ENCODE peak calls at places on chromosomes 2 and 18, in eight cellular contexts. T is AG04450, A is tibial artery, L is fibroblast of mammary gland, C is cardiac fibroblast, M is cardiac muscle cell, S is foreskin fibroblast, N is hepatocyte. J is an unnamed sample.

GRCh38 chr18:49111191-49111988 is 160.6 kb upstream of the SMAD7 start:
- DNase-seq in S (peak), C (peak), T (no peak), N (no peak), A (no peak), M (no peak), L (peak), J (no peak)

GRCh38 chr2:2847131-2847740 is 516.2 kb upstream of the MYT1L start:
- DNase-seq in A (no peak), L (no peak), S (no peak), M (no peak), T (no peak), C (no peak), N (no peak), J (no peak)

GRCh38 chr2:67641709-67642397 is 244.7 kb downstream of the ETAA1 start:
- DNase-seq in N (peak), A (no peak), T (no peak), S (peak), M (no peak), C (no peak), L (peak), J (no peak)

GRCh38 chr2:164530464-164530863 is 90.8 kb downstream of the GRB14 start:
- DNase-seq in C (no peak), A (no peak), L (no peak), T (no peak), S (no peak), M (no peak), N (no peak), J (no peak)

GRCh38 chr2:148721991-148722777 is 77.6 kb downstream of the EPC2 start:
- DNase-seq in C (no peak), M (peak), N (no peak), A (no peak), L (no peak), T (no peak), S (no peak), J (no peak)

GRCh38 chr18:41938445-41938844 is 16.6 kb upstream of the PIK3C3 start:
- DNase-seq in M (peak), A (no peak), L (peak), S (peak), T (peak), N (no peak), C (peak), J (no peak)

GRCh38 chr18:62516242-62516641 is 6.6 kb upstream of the ZCCHC2 start:
- DNase-seq in L (no peak), C (no peak), T (no peak), S (no peak), M (no peak), N (no peak), A (no peak), J (no peak)

GRCh38 chr2:108594982-108595464 is 60.8 kb downstream of the LIMS1 start:
- DNase-seq in L (peak), A (no peak), C (peak), T (peak), S (peak), M (peak), N (no peak), J (no peak)

GRCh38 chr18:21293479-21293878 is 51.4 kb downstream of the GREB1L start:
- DNase-seq in M (no peak), S (no peak), N (no peak), A (no peak), L (no peak), C (no peak), T (no peak), J (no peak)

GRCh38 chr2:190250421-190250820 is 69.2 kb downstream of the HIBCH start:
- DNase-seq in M (no peak), L (no peak), A (no peak), C (no peak), T (no peak), N (no peak), S (no peak), J (no peak)

GRCh38 chr2:169839954-169840746 is 12.9 kb downstream of the UBR3 start:
- DNase-seq in A (no peak), S (no peak), N (peak), T (no peak), L (no peak), M (peak), C (peak), J (no peak)

GRCh38 chr2:162261032-162261945 is 18.0 kb upstream of the FAP start:
- DNase-seq in S (peak), N (no peak), C (peak), M (peak), L (peak), A (peak), T (no peak), J (no peak)

GRCh38 chr2:162256621-162257020 is 13.4 kb upstream of the FAP start:
- DNase-seq in M (peak), T (no peak), A (no peak), S (peak), N (no peak), L (peak), C (peak), J (no peak)

GRCh38 chr2:162257416-162257815 is 14.2 kb upstream of the FAP start:
- DNase-seq in M (peak), T (no peak), C (peak), L (peak), A (no peak), S (peak), N (no peak), J (no peak)

GRCh38 chr2:162258686-162259085 is 15.4 kb upstream of the FAP start:
- DNase-seq in L (peak), S (peak), M (peak), C (peak), T (no peak), A (no peak), N (no peak), J (no peak)

GRCh38 chr2:162258169-162258568 is 14.9 kb upstream of the FAP start:
- DNase-seq in M (no peak), N (no peak), A (no peak), C (peak), T (no peak), L (peak), S (peak), J (no peak)
- TF ChIP-seq CTCF in M (no peak), N (no peak), A (no peak), C (no peak), T (no peak), L (peak), S (no peak), J (no peak)

DNA sequence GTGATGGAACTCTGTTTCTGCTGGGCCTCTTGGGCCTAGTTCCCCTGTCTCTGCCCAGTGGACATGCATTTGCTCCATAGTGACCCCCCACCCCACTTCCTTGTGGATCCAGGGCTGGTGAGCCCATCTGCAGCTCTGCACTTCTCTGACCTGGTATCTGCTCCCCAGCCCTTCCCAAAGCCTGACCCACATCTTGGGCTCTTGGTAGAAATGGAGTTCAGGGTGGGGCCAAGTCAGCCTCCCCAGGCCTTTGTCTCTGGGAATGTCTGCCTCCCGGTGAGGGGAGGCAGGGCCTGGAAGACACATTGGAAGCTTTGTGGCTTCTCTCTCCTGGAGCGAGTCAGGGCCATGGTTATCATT is 6.3 kb upstream of the TRAF3IP1 start:
- DNase-seq in S (no peak), M (no peak), L (no peak), A (no peak), N (no peak), T (no peak), C (no peak), J (no peak)
- H3K4me3 ChIP-seq in S (no peak), M (no peak), L (no peak), A (no peak), N (no peak), T (no peak), C (no peak), J (no peak)

GRCh38 chr2:216064014-216064630 is 17.5 kb downstream of the PECR start:
- DNase-seq in L (peak), S (peak), T (no peak), A (no peak), C (peak), N (no peak), M (peak), J (no peak)
- TF ChIP-seq CTCF in L (peak), S (no peak), T (no peak), A (no peak), C (no peak), N (peak), M (peak), J (no peak)

DNA sequence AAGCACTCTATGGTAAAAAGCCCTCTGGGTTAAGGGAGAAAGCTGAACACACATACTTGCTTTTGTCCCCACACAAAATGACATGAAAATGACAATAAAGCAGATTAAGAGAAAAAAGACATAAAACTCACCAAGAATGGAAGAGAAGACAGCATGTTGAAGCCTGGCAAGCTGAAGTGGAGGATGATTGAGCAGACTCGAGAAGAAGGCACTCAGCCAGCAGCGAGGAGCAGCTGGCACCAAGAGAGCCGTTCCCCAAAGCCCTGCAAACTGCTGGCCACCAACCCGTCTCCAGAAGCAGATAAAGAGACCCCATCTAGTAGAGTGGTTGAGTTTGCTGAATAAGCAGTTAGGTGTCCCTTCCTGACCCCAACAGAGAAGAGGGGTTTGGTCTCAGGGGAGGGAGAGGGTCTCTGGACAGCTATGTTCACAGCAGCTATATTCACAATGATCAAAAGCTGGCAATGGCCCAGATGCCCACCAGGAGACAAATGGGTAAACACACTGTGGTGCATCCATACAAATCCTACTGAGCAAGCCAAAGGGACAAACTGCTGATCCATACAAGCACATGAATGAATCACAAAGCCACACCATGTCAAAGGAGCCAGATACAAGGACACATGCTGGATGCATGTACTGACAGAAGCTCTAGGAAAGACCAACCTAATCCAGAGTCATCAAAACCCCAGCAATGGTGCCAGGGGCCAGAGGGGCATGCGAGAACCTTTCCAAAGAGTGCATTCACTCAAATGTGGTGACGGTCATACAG is 36.9 kb downstream of the FAM168B start:
- DNase-seq in N (no peak), M (no peak), L (peak), C (no peak), T (no peak), S (no peak), A (no peak), J (no peak)
- H3K4me3 ChIP-seq in N (no peak), M (no peak), L (no peak), C (no peak), T (no peak), S (no peak), A (no peak), J (no peak)

DNA sequence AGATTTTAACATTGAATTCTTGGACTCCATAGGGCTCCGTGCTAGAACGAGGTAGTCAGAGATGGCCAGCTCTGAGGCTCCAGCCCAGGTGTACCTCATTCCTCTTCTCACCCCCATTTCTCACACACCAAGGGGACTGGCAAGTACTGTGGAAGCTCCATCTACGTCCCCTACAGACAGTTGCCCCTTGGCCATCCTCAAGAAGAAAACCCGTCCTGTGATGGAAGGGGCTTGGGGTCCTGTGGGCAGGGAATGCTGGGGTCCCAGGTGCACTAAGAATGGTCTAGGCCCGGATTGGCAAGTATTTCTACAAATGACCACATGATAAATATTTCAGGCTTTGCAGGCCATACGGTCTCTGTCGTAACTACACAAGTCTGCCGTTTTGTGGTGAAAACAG is 110.3 kb downstream of the PDCL3 start:
- DNase-seq in L (no peak), S (no peak), C (no peak), M (no peak), A (no peak), T (no peak), N (no peak), J (no peak)
- TF ChIP-seq CTCF in L (no peak), S (no peak), C (no peak), M (no peak), A (no peak), T (no peak), N (no peak), J (no peak)

GRCh38 chr18:58254873-58255511 is 211.0 kb downstream of the NEDD4L start:
- DNase-seq in A (no peak), T (no peak), M (no peak), S (no peak), L (no peak), N (no peak), C (no peak), J (no peak)
- H3K4me3 ChIP-seq in A (no peak), T (no peak), M (no peak), S (no peak), L (no peak), N (no peak), C (no peak), J (no peak)

DNA sequence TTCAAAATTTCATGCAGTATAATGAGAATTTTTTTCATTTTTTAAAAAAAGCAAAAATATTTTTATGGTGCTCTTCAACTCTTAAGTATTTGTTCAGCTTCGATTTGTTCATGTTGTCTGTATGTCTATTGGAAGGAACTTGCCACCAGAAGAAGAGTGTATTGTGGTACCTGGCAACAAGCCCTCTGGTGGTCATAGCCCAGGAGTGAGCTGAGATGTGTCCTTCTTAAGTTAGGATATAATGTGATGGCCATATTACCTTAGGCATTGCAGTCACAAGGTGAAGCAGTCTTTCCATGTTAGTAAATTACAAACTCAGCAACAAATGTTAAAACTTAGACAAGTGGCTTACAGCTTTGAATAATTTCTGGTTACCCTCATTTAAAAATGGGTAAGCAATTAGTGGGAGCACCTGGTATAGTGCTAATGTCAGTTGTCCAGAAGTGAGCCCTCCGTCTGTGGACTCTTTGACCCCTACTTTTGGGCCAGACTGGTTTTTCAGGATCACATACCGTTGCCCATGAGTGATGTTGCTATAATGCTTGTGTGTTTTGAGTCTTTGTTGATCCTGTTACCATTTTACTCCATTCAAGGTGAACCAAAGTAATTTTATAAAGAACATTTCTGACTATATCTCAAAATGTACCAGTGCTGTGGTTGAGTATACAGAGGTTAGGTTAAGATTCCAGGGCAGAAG is 57.4 kb downstream of the MYO1B start:
- DNase-seq in L (peak), M (no peak), N (no peak), S (no peak), T (no peak), A (no peak), C (no peak), J (peak)
- TF ChIP-seq CTCF in L (peak), M (peak), N (peak), S (no peak), T (peak), A (no peak), C (no peak), J (peak)

GRCh38 chr2:38783586-38783985 is 5.6 kb downstream of the GEMIN6 start:
- DNase-seq in C (no peak), N (no peak), T (no peak), L (no peak), A (no peak), M (peak), S (no peak), J (no peak)
- H3K4me3 ChIP-seq in C (no peak), N (no peak), T (no peak), L (no peak), A (no peak), M (no peak), S (no peak), J (no peak)